ENCODE peak calls at places on chromosomes 16 and 17, in five cellular contexts. N is upper lobe of right lung, G is stomach, U is hepatocyte, A is uterus. M is an unnamed sample.

GRCh38 chr16:66834746-66835145 is 4.0 kb upstream of the NAE1 start:
- DNase-seq in N (no peak), G (no peak), U (no peak), A (no peak), M (no peak)

GRCh38 chr16:81921415-81921814 is 89.9 kb downstream of the SDR42E1 start:
- DNase-seq in N (no peak), G (peak; percentile 31), U (no peak), A (no peak), M (no peak)

GRCh38 chr16:77220427-77220826 is 21.2 kb downstream of the SYCE1L start:
- DNase-seq in N (no peak), G (no peak), U (no peak), A (no peak), M (no peak)

GRCh38 chr17:55161935-55162555 is 102.7 kb upstream of the HLF start:
- DNase-seq in N (no peak), G (no peak), U (no peak), A (no peak), M (no peak)

GRCh38 chr17:7045492-7046126 is 1.7 kb upstream of the SLC16A11 start:
- DNase-seq in N (no peak), G (peak; percentile 56), U (peak; percentile 81), A (no peak), M (no peak)

GRCh38 chr17:60135951-60136666 is 13.7 kb upstream of the CA4 start:
- DNase-seq in N (peak; percentile 17), G (no peak), U (no peak), A (no peak), M (peak; percentile 5)

GRCh38 chr16:58021661-58022551 is 3.6 kb upstream of the MMP15 start:
- DNase-seq in N (peak; percentile 59), G (no peak), U (no peak), A (no peak), M (no peak)

GRCh38 chr17:80145076-80146075 is 1.6 kb downstream of the EIF4A3 start:
- DNase-seq in N (no peak), G (no peak), U (no peak), A (no peak), M (no peak)

GRCh38 chr16:31243734-31244670 is 15.8 kb upstream of the ITGAM start:
- DNase-seq in N (no peak), G (no peak), U (no peak), A (no peak), M (no peak)

GRCh38 chr17:70552230-70552981 is 383.1 kb downstream of the KCNJ2 start:
- DNase-seq in N (no peak), G (no peak), U (peak; percentile 72), A (no peak), M (peak; percentile 40)

GRCh38 chr16:6018848-6019489 is 921.4 kb upstream of the EEF2KMT start:
- DNase-seq in N (no peak), G (no peak), U (peak; percentile 9), A (no peak), M (peak; percentile 46)
- H3K27ac ChIP-seq in N (no peak overlapping the region), G (no peak overlapping the region), U (no peak overlapping the region), A (no peak overlapping the region), M (no peak overlapping the region)

GRCh38 chr17:82295472-82295814 is 21.9 kb upstream of the CSNK1D start:
- DNase-seq in N (no peak), G (no peak), U (no peak), A (no peak), M (no peak)

GRCh38 chr17:82296511-82297279 is 20.7 kb downstream of the CD7 start:
- DNase-seq in N (no peak), G (no peak), U (no peak), A (peak; percentile 57), M (no peak)

GRCh38 chr17:82292251-82293154 is 19.0 kb upstream of the CSNK1D start:
- DNase-seq in N (peak; percentile 97), G (peak; percentile 96), U (peak; percentile 98), A (peak; percentile 96), M (peak; percentile 99)

GRCh38 chr17:82291582-82292250 is 18.2 kb upstream of the CSNK1D start:
- DNase-seq in N (peak; percentile 60), G (no peak), U (no peak), A (no peak), M (no peak)

DNA sequence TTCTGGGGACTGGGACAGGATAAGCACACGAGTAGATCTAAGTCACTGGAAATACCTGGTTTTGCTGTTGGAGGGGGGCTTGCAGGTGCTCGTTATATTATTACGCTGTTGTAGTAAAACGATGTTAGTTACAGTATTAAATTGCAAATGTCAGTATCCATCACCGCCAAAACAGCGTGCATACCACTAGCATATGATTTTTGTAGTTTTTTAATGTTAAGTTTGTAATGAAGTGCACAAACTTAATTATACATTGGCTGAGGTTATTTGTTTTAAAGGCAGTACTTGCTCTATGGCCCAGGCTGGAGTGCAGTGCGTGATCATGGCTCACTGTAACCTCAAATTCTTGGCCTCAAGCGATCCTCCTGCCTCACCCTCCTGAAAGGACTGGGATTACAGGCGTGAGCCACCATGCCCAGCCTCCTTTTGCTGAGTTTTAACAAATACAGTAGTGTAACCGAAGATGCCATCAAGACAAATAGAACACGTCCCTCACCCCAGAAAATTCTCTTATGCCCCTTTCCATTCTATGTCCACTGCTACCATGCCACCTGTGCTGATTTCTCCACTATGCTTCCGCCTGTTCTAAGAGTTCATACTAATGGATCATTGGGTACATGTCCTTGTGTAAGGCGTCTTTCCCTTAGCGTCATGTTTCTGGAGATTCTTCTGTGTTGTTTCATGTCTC is 20.7 kb upstream of the CSNK1D start:
- DNase-seq in N (no peak), G (no peak), U (no peak), A (no peak), M (no peak)
- H3K4me3 ChIP-seq in N (no peak overlapping the region), G (peak overlapping the region; percentile 73), U (no peak overlapping the region), A (no peak overlapping the region), M (peak overlapping the region; percentile 60)

GRCh38 chr17:40963838-40964237 is 2.9 kb downstream of the KRT39 start:
- DNase-seq in N (no peak), G (no peak), U (no peak), A (no peak), M (no peak)
- TF ChIP-seq CTCF in N (peak; percentile 70), G (peak; percentile 37), U (peak; percentile 34), A (peak; percentile 46), M (peak; percentile 79)

GRCh38 chr16:69477546-69477945 is 53.1 kb downstream of the CYB5B start:
- DNase-seq in N (no peak), G (no peak), U (no peak), A (no peak), M (no peak)
- H3K27ac ChIP-seq in N (no peak overlapping the region), G (no peak overlapping the region), U (peak overlapping the region; percentile 26), A (peak overlapping the region; percentile 35), M (no peak overlapping the region)

GRCh38 chr17:31548709-31549108 is 157.2 kb downstream of the RAB11FIP4 start:
- DNase-seq in N (no peak), G (no peak), U (no peak), A (no peak), M (no peak)
- H3K4me3 ChIP-seq in N (peak overlapping the region; percentile 70), G (peak overlapping the region; percentile 83), U (peak overlapping the region; percentile 94), A (no peak overlapping the region), M (peak overlapping the region; percentile 96)

GRCh38 chr17:58338454-58338841 is 9.9 kb upstream of the TSPOAP1 start:
- DNase-seq in N (no peak), G (no peak), U (no peak), A (no peak), M (no peak)
- TF ChIP-seq CTCF in N (no peak), G (no peak), U (no peak), A (no peak), M (peak; percentile 48)

GRCh38 chr17:28324776-28325175 is 5.8 kb downstream of the TMEM97 start:
- DNase-seq in N (no peak), G (no peak), U (no peak), A (no peak), M (no peak)

GRCh38 chr17:28327031-28327607 is 8.1 kb downstream of the TMEM97 start:
- DNase-seq in N (no peak), G (peak; percentile 16), U (no peak), A (no peak), M (no peak)

GRCh38 chr17:28326114-28326513 is 7.1 kb downstream of the TMEM97 start:
- DNase-seq in N (no peak), G (peak; percentile 52), U (peak; percentile 13), A (no peak), M (peak; percentile 29)

GRCh38 chr17:28325221-28325620 is 6.2 kb downstream of the TMEM97 start:
- DNase-seq in N (no peak), G (no peak), U (no peak), A (no peak), M (peak; percentile 77)

DNA sequence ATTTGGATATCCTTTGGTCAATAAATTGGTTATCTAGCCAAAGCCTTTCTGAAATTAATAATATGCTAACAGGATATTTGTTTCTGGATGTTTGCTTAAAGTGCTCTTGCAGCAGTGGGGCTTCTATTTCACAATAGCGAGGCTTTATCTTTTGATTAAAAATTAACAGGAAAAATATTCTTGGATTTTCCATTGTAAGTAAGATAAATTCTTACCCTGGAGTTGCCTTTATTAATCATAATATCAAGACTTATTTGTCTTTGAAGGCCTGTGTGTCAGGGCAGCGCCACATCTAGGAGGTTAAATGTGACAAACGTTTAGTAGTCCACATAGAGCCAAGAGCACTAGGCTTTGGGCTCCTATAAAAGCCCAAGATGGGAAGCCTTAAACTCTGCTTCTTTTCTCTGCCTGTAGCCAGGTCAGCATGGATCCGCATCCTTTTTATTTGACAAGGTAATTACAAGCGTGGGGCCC is 5.3 kb downstream of the TMEM97 start:
- DNase-seq in N (no peak), G (peak; percentile 61), U (peak; percentile 3), A (no peak), M (no peak)
- H3K27ac ChIP-seq in N (no peak overlapping the region), G (peak overlapping the region; percentile 81), U (peak overlapping the region; percentile 0), A (no peak overlapping the region), M (peak overlapping the region; percentile 81)

DNA sequence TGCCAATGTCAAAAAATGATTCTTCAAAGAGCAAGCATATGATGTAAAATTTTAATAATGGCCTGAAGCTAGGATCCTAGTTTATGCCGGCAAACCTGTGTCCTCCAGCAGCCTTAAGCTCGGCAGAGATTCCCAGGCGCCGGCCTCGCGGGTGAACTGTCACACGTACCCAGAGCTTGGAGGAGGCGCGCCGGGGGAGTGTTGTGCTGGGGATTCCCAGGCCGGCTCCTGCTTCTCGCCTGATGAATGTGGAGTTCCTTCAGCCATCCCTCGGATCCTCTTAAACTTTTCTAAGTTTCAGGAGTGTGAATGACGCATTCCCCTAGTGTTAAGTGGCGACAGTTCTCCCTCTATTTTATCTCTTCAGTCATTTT is 19.1 kb upstream of the NTN1 start:
- DNase-seq in N (no peak), G (no peak), U (no peak), A (no peak), M (no peak)
- H3K4me3 ChIP-seq in N (no peak overlapping the region), G (no peak overlapping the region), U (no peak overlapping the region), A (peak overlapping the region; percentile 9), M (no peak overlapping the region)